ENCODE peak calls at places on chromosome 5, in seven cellular contexts. Z, B, R, P, E, T and C are unnamed samples.

GRCh38 chr5:133683646-133684290 is 71.4 kb upstream of the FSTL4 start:
- DNase-seq in E (no peak), B (peak; percentile 14), T (no peak), Z (no peak), R (no peak), P (no peak), C (no peak)

GRCh38 chr5:66306105-66306843 is 162.2 kb downstream of the SREK1 start:
- DNase-seq in R (peak; percentile 52), E (peak; percentile 57), P (peak; percentile 63), Z (peak; percentile 77), T (peak; percentile 63), B (peak; percentile 48), C (peak; percentile 51)

GRCh38 chr5:59036274-59036961 is 453.5 kb downstream of the RAB3C start:
- DNase-seq in B (no peak), R (no peak), Z (no peak), T (peak; percentile 99), E (no peak), P (peak; percentile 28), C (no peak)

GRCh38 chr5:67035098-67035740 is 161.4 kb downstream of the CD180 start:
- DNase-seq in R (no peak), Z (no peak), E (no peak), P (no peak), T (no peak), B (no peak), C (no peak)

GRCh38 chr5:93990504-93991085 is 249.2 kb upstream of the POU5F2 start:
- DNase-seq in E (no peak), P (no peak), T (peak; percentile 2), Z (no peak), R (no peak), B (no peak), C (no peak)

GRCh38 chr5:393846-394275 is 49.1 kb upstream of the EXOC3 start:
- DNase-seq in R (no peak), E (no peak), Z (no peak), P (no peak), B (no peak), T (peak; percentile 39), C (no peak)

GRCh38 chr5:25128606-25129005 is 483.8 kb upstream of the CDH10 start:
- DNase-seq in T (no peak), E (no peak), B (no peak), P (no peak), Z (no peak), R (no peak), C (no peak)

GRCh38 chr5:88954511-88954910 is 71.5 kb upstream of the MEF2C start:
- DNase-seq in T (no peak), Z (no peak), B (no peak), R (no peak), P (no peak), E (no peak), C (no peak)

GRCh38 chr5:147234825-147235635 is at the start of gene STK32A:
- DNase-seq in P (no peak), T (no peak), E (peak; percentile 88), R (peak; percentile 85), B (peak; percentile 75), Z (no peak), C (peak; percentile 21)

GRCh38 chr5:11904270-11904906 is at the start of gene CTNND2:
- DNase-seq in B (no peak), E (peak; percentile 87), R (peak; percentile 74), T (no peak), P (no peak), Z (peak; percentile 9), C (peak; percentile 44)

GRCh38 chr5:93192683-93193082 is 388.3 kb downstream of the NR2F1-AS1 start:
- DNase-seq in P (peak; percentile 23), E (no peak), R (no peak), Z (no peak), T (no peak), B (no peak), C (no peak)

DNA sequence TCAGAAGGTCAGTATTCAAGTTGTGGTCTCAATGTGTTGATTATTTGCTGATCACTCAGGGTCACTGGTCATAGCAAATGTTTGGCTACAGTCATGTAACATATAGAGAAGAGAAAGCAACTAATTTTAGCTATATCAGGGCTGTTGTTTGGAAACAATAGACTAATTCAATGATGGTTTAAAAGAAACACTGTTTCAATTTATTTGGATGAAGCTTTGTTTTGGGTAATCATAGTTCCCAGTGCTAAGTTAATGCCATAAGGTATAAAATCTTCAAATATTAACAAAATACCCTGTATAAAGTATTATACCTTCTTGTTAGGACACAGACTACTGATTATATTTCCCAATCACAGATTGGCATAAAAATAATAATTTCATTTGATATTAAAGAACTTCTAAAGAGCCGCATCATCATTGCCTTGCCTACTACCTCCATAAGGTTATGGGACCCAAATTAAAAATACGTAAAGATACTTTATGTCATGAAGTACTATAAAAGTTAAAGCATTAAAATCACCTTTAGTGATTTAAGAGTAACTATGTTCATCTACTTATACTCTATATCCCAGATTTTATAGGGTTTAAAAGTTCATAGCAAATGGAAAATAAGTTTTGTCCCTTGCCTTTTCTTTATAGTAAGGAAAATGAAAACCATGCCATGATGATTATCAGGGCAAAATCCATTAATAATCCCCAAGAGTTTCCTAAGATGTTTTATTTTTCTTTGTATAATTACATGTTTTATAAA is 6.0 kb downstream of the NR3C1 start:
- DNase-seq in B (no peak), E (no peak), T (no peak), P (no peak), R (no peak), Z (no peak), C (no peak)
- H3K4me3 ChIP-seq in B (peak overlapping the region; percentile 92), E (peak overlapping the region; percentile 38), T (peak overlapping the region; percentile 11), P (no peak overlapping the region), R (no peak overlapping the region), Z (peak overlapping the region; percentile 86), C (peak overlapping the region; percentile 87)

GRCh38 chr5:140548791-140549190 is 1.3 kb downstream of the EIF4EBP3 start:
- DNase-seq in B (no peak), E (no peak), Z (no peak), P (no peak), R (no peak), T (no peak), C (no peak)

GRCh38 chr5:140551872-140552271 is 4.4 kb downstream of the EIF4EBP3 start:
- DNase-seq in E (no peak), P (no peak), T (no peak), B (no peak), R (no peak), Z (no peak), C (no peak)

GRCh38 chr5:140548300-140548688 is 832 bp downstream of the EIF4EBP3 start:
- DNase-seq in R (no peak), E (no peak), B (peak; percentile 92), P (no peak), Z (no peak), T (no peak), C (no peak)

GRCh38 chr5:140549237-140550144 is 2.0 kb downstream of the EIF4EBP3 start:
- DNase-seq in P (no peak), Z (no peak), T (peak; percentile 41), B (peak; percentile 86), R (peak; percentile 56), E (peak; percentile 32), C (peak; percentile 78)

DNA sequence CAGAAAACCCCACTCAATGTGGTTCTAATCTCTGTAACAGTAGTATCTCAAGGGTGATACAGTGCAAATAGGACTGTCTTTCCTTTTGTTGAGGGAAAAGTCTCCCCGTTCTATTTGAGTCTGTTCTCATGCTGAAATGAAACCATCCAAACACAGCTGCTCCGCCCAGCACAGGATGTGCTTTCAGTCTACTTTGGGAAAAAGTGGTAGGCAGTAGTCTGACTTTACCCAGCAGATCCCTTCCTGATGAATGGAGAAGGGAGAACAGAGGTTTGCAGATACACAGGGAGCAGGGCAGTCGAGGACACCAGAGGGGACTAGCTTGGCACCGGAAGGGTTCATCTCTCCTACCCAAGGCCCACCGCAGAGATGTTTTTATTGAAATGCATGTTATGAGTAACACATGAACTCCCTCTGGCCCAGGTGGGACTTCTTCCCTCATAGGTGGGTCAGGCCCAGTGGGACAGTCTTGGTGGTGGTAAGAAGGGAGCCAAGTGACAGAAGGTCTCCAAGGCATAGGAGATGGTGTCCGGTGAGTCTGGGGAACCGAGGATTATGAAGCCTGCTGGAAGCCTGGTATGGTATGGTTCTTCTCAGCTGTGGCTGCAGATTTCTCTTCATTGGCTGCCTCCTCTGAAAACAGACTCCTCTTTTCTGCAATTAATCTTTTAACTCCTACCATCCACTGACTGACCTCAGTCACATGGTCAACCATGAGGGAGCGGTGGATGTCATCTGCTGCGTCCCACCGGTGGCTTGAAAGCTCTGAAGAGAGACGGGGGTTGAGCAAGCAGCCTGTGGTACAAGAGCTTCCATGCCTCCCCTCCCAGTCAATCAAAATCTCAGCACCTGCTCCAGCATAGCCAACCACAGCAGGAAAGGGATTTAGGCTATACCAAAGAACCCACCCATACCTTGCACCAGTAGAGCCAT is 3.0 kb downstream of the EIF4EBP3 start:
- DNase-seq in B (no peak), E (peak; percentile 20), R (no peak), Z (no peak), T (no peak), P (no peak), C (no peak)
- TF ChIP-seq POLR2A in B (no peak), E (no peak), R (no peak), Z (no peak), T (no peak), P (no peak), C (no peak)

DNA sequence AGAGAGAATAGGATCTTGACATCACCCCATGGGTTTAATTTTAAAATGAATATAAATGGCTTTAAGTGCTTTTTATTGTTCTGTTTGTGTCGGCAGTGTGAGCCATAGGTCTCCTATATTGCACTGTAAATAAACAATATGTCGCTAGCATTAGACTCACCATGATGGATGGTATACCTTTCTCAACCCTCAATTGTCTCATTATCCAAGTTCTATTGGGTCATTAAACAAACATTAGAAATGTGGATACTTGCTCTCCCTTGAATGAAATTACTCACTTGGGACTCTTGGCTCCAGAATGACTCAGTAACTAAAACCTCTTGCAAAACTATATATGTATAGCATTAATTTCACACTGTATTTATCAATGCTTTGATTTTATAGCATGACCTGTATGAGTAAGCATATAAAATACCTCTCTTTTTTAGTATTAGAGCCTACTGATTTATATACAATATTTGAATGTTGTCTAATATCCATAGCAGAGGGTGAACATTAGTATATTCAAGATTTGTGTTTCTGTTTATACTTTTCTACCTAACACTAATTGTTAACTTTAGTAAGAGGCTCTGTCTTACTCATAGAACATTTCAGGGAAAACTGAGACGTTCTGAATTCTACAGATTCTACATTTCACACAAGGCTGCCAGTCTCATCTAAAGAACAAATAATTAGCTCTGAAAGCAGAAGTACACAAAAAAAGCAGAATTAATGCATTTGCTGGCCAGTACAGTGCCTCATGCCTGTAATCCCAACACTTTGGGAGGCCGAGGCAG is 303.8 kb upstream of the PRR16 start:
- DNase-seq in B (no peak), T (peak; percentile 89), P (no peak), Z (no peak), R (no peak), E (no peak), C (no peak)
- H3K4me1 ChIP-seq in B (no peaks in the 10 kb centered on the region), T (no peaks in the 10 kb centered on the region), P (no peaks in the 10 kb centered on the region), Z (peaks cover 9% of the 10 kb centered on the region), R (no peaks in the 10 kb centered on the region), E (no peaks in the 10 kb centered on the region), C (no peaks in the 10 kb centered on the region)

GRCh38 chr5:71454913-71455312 is 538 bp upstream of the BDP1 start:
- DNase-seq in Z (no peak), E (no peak), R (peak; percentile 22), P (no peak), B (no peak), T (no peak), C (no peak)

GRCh38 chr5:71455427-71456361 is at the start of gene BDP1:
- DNase-seq in B (peak; percentile 98), E (peak; percentile 99), R (peak; percentile 98), P (peak; percentile 92), Z (peak; percentile 91), T (peak; percentile 93), C (peak; percentile 97)

GRCh38 chr5:71460693-71461092 is 5.2 kb downstream of the BDP1 start:
- DNase-seq in E (no peak), P (no peak), R (no peak), B (no peak), Z (no peak), T (no peak), C (no peak)

GRCh38 chr5:71456362-71456743 is 902 bp downstream of the BDP1 start:
- DNase-seq in P (no peak), T (no peak), Z (no peak), E (no peak), B (no peak), R (no peak), C (no peak)

GRCh38 chr5:71457106-71457505 is 1.7 kb downstream of the BDP1 start:
- DNase-seq in T (no peak), Z (no peak), R (no peak), E (no peak), P (no peak), B (no peak), C (no peak)
- H3K4me3 ChIP-seq in T (no peak overlapping the region), Z (peak overlapping the region; percentile 72), R (no peak overlapping the region), E (peak overlapping the region; percentile 98), P (peak overlapping the region; percentile 96), B (peak overlapping the region; percentile 81), C (peak overlapping the region; percentile 70)